ENCODE peak calls at places on chromosomes 4 and X, in seven cellular contexts. One of them, this sample, is unnamed.

GRCh38 chr4:7964459-7964858 is 24.8 kb upstream of the AFAP1 start:
- DNase-seq in tibial nerve: no peak
- DNase-seq in ureter: no peak
- DNase-seq in stimulated activated CD4-positive, alpha-beta T cell treated with anti-CD3 and anti-CD28 coated beads, Interleukin-4, amount 100 ng/mL, for 4 hours: no peak
- DNase-seq in progenitor cell of endocrine pancreas: no peak
- DNase-seq in dermis microvascular lymphatic vessel endothelial cell: no peak
- DNase-seq in small intestine: no peak
- DNase-seq in this sample: no peak

GRCh38 chrX:154602766-154603437 is 16.2 kb downstream of the CTAG1B start:
- DNase-seq in stimulated activated CD4-positive, alpha-beta T cell treated with anti-CD3 and anti-CD28 coated beads, Interleukin-4, amount 100 ng/mL, for 4 hours: no peak
- DNase-seq in dermis microvascular lymphatic vessel endothelial cell: no peak
- DNase-seq in progenitor cell of endocrine pancreas: no peak
- DNase-seq in tibial nerve: no peak
- DNase-seq in ureter: no peak
- DNase-seq in small intestine: no peak
- DNase-seq in this sample: no peak

GRCh38 chr4:187370918-187371317 is 624.7 kb upstream of the ZFP42 start:
- DNase-seq in tibial nerve: no peak
- DNase-seq in ureter: no peak
- DNase-seq in progenitor cell of endocrine pancreas: no peak
- DNase-seq in dermis microvascular lymphatic vessel endothelial cell: no peak
- DNase-seq in stimulated activated CD4-positive, alpha-beta T cell treated with anti-CD3 and anti-CD28 coated beads, Interleukin-4, amount 100 ng/mL, for 4 hours: no peak
- DNase-seq in small intestine: no peak
- DNase-seq in this sample: no peak

GRCh38 chr4:19130836-19131235 is 1109.3 kb upstream of the LCORL start:
- DNase-seq in dermis microvascular lymphatic vessel endothelial cell: no peak
- DNase-seq in small intestine: no peak
- DNase-seq in progenitor cell of endocrine pancreas: no peak
- DNase-seq in stimulated activated CD4-positive, alpha-beta T cell treated with anti-CD3 and anti-CD28 coated beads, Interleukin-4, amount 100 ng/mL, for 4 hours: no peak
- DNase-seq in tibial nerve: no peak
- DNase-seq in ureter: no peak
- DNase-seq in this sample: no peak

GRCh38 chr4:99180367-99181169 is 36.5 kb upstream of the ADH4 start:
- DNase-seq in stimulated activated CD4-positive, alpha-beta T cell treated with anti-CD3 and anti-CD28 coated beads, Interleukin-4, amount 100 ng/mL, for 4 hours: no peak
- DNase-seq in tibial nerve: no peak
- DNase-seq in small intestine: no peak
- DNase-seq in progenitor cell of endocrine pancreas: no peak
- DNase-seq in dermis microvascular lymphatic vessel endothelial cell: no peak
- DNase-seq in ureter: no peak
- DNase-seq in this sample: no peak

GRCh38 chr4:119128125-119128524 is 7.5 kb upstream of the MYOZ2 start:
- DNase-seq in small intestine: no peak
- DNase-seq in ureter: no peak
- DNase-seq in stimulated activated CD4-positive, alpha-beta T cell treated with anti-CD3 and anti-CD28 coated beads, Interleukin-4, amount 100 ng/mL, for 4 hours: no peak
- DNase-seq in dermis microvascular lymphatic vessel endothelial cell: no peak
- DNase-seq in progenitor cell of endocrine pancreas: no peak
- DNase-seq in tibial nerve: no peak
- DNase-seq in this sample: no peak

GRCh38 chr4:150577786-150578185 is 4.2 kb upstream of the MAB21L2 start:
- DNase-seq in tibial nerve: no peak
- DNase-seq in ureter: no peak
- DNase-seq in stimulated activated CD4-positive, alpha-beta T cell treated with anti-CD3 and anti-CD28 coated beads, Interleukin-4, amount 100 ng/mL, for 4 hours: no peak
- DNase-seq in progenitor cell of endocrine pancreas: no peak
- DNase-seq in small intestine: no peak
- DNase-seq in dermis microvascular lymphatic vessel endothelial cell: no peak
- DNase-seq in this sample: no peak

GRCh38 chrX:101276238-101276637 is 14.9 kb downstream of the TAF7L start:
- DNase-seq in ureter: no peak
- DNase-seq in tibial nerve: no peak
- DNase-seq in small intestine: no peak
- DNase-seq in dermis microvascular lymphatic vessel endothelial cell: no peak
- DNase-seq in stimulated activated CD4-positive, alpha-beta T cell treated with anti-CD3 and anti-CD28 coated beads, Interleukin-4, amount 100 ng/mL, for 4 hours: no peak
- DNase-seq in progenitor cell of endocrine pancreas: no peak
- DNase-seq in this sample: no peak

GRCh38 chrX:115560978-115561604 is at the start of gene PLS3:
- DNase-seq in tibial nerve: peak
- DNase-seq in progenitor cell of endocrine pancreas: peak
- DNase-seq in dermis microvascular lymphatic vessel endothelial cell: peak
- DNase-seq in small intestine: peak
- DNase-seq in ureter: peak
- DNase-seq in stimulated activated CD4-positive, alpha-beta T cell treated with anti-CD3 and anti-CD28 coated beads, Interleukin-4, amount 100 ng/mL, for 4 hours: no peak
- DNase-seq in this sample: peak

GRCh38 chrX:107894038-107894437 is 68.4 kb downstream of the MID2 start:
- DNase-seq in small intestine: peak
- DNase-seq in stimulated activated CD4-positive, alpha-beta T cell treated with anti-CD3 and anti-CD28 coated beads, Interleukin-4, amount 100 ng/mL, for 4 hours: no peak
- DNase-seq in progenitor cell of endocrine pancreas: no peak
- DNase-seq in dermis microvascular lymphatic vessel endothelial cell: peak
- DNase-seq in ureter: no peak
- DNase-seq in tibial nerve: no peak
- DNase-seq in this sample: no peak

GRCh38 chr4:4803216-4803903 is 56.1 kb upstream of the MSX1 start:
- DNase-seq in stimulated activated CD4-positive, alpha-beta T cell treated with anti-CD3 and anti-CD28 coated beads, Interleukin-4, amount 100 ng/mL, for 4 hours: no peak
- DNase-seq in tibial nerve: no peak
- DNase-seq in ureter: no peak
- DNase-seq in small intestine: no peak
- DNase-seq in progenitor cell of endocrine pancreas: no peak
- DNase-seq in dermis microvascular lymphatic vessel endothelial cell: no peak
- DNase-seq in this sample: no peak

GRCh38 chr4:10942166-10942565 is 257.6 kb upstream of the CLNK start:
- DNase-seq in tibial nerve: no peak
- DNase-seq in progenitor cell of endocrine pancreas: no peak
- DNase-seq in dermis microvascular lymphatic vessel endothelial cell: no peak
- DNase-seq in stimulated activated CD4-positive, alpha-beta T cell treated with anti-CD3 and anti-CD28 coated beads, Interleukin-4, amount 100 ng/mL, for 4 hours: no peak
- DNase-seq in ureter: no peak
- DNase-seq in small intestine: no peak
- DNase-seq in this sample: no peak

GRCh38 chr4:29467044-29467717 is 1253.0 kb upstream of the PCDH7 start:
- DNase-seq in small intestine: no peak
- DNase-seq in ureter: no peak
- DNase-seq in tibial nerve: no peak
- DNase-seq in progenitor cell of endocrine pancreas: no peak
- DNase-seq in stimulated activated CD4-positive, alpha-beta T cell treated with anti-CD3 and anti-CD28 coated beads, Interleukin-4, amount 100 ng/mL, for 4 hours: no peak
- DNase-seq in dermis microvascular lymphatic vessel endothelial cell: no peak
- DNase-seq in this sample: no peak

GRCh38 chr4:55255171-55255570 is 90.9 kb upstream of the SRD5A3 start:
- DNase-seq in dermis microvascular lymphatic vessel endothelial cell: no peak
- DNase-seq in progenitor cell of endocrine pancreas: no peak
- DNase-seq in ureter: no peak
- DNase-seq in small intestine: no peak
- DNase-seq in stimulated activated CD4-positive, alpha-beta T cell treated with anti-CD3 and anti-CD28 coated beads, Interleukin-4, amount 100 ng/mL, for 4 hours: no peak
- DNase-seq in tibial nerve: no peak
- DNase-seq in this sample: no peak

GRCh38 chr4:31539279-31540074 is 819.3 kb downstream of the PCDH7 start:
- DNase-seq in progenitor cell of endocrine pancreas: no peak
- DNase-seq in stimulated activated CD4-positive, alpha-beta T cell treated with anti-CD3 and anti-CD28 coated beads, Interleukin-4, amount 100 ng/mL, for 4 hours: no peak
- DNase-seq in dermis microvascular lymphatic vessel endothelial cell: no peak
- DNase-seq in ureter: no peak
- DNase-seq in small intestine: no peak
- DNase-seq in tibial nerve: no peak
- DNase-seq in this sample: no peak

GRCh38 chr4:6441202-6441582 is 31.2 kb downstream of the PPP2R2C start:
- DNase-seq in ureter: no peak
- DNase-seq in dermis microvascular lymphatic vessel endothelial cell: no peak
- DNase-seq in small intestine: no peak
- DNase-seq in stimulated activated CD4-positive, alpha-beta T cell treated with anti-CD3 and anti-CD28 coated beads, Interleukin-4, amount 100 ng/mL, for 4 hours: no peak
- DNase-seq in progenitor cell of endocrine pancreas: no peak
- DNase-seq in tibial nerve: no peak
- DNase-seq in this sample: no peak

GRCh38 chr4:48175328-48175727 is 41.3 kb upstream of the TXK start:
- DNase-seq in small intestine: no peak
- DNase-seq in stimulated activated CD4-positive, alpha-beta T cell treated with anti-CD3 and anti-CD28 coated beads, Interleukin-4, amount 100 ng/mL, for 4 hours: no peak
- DNase-seq in tibial nerve: no peak
- DNase-seq in ureter: no peak
- DNase-seq in dermis microvascular lymphatic vessel endothelial cell: no peak
- DNase-seq in progenitor cell of endocrine pancreas: no peak
- DNase-seq in this sample: no peak

GRCh38 chr4:176193898-176194297 is 1.5 kb downstream of the SPATA4 start:
- DNase-seq in stimulated activated CD4-positive, alpha-beta T cell treated with anti-CD3 and anti-CD28 coated beads, Interleukin-4, amount 100 ng/mL, for 4 hours: peak
- DNase-seq in progenitor cell of endocrine pancreas: no peak
- DNase-seq in dermis microvascular lymphatic vessel endothelial cell: no peak
- DNase-seq in small intestine: peak
- DNase-seq in ureter: no peak
- DNase-seq in tibial nerve: no peak
- DNase-seq in this sample: no peak

GRCh38 chrX:2691543-2692220 is 587 bp downstream of the CD99 start:
- DNase-seq in progenitor cell of endocrine pancreas: no peak
- DNase-seq in stimulated activated CD4-positive, alpha-beta T cell treated with anti-CD3 and anti-CD28 coated beads, Interleukin-4, amount 100 ng/mL, for 4 hours: peak
- DNase-seq in ureter: peak
- DNase-seq in small intestine: no peak
- DNase-seq in dermis microvascular lymphatic vessel endothelial cell: no peak
- DNase-seq in tibial nerve: peak
- DNase-seq in this sample: peak

GRCh38 chr4:7857238-7857701 is 82.4 kb downstream of the AFAP1 start:
- DNase-seq in ureter: no peak
- DNase-seq in small intestine: no peak
- DNase-seq in tibial nerve: no peak
- DNase-seq in progenitor cell of endocrine pancreas: no peak
- DNase-seq in stimulated activated CD4-positive, alpha-beta T cell treated with anti-CD3 and anti-CD28 coated beads, Interleukin-4, amount 100 ng/mL, for 4 hours: no peak
- DNase-seq in dermis microvascular lymphatic vessel endothelial cell: no peak
- DNase-seq in this sample: no peak

GRCh38 chr4:81472249-81473085 is 760 bp upstream of the RASGEF1B start:
- DNase-seq in small intestine: no peak
- DNase-seq in ureter: no peak
- DNase-seq in tibial nerve: no peak
- DNase-seq in progenitor cell of endocrine pancreas: no peak
- DNase-seq in dermis microvascular lymphatic vessel endothelial cell: no peak
- DNase-seq in stimulated activated CD4-positive, alpha-beta T cell treated with anti-CD3 and anti-CD28 coated beads, Interleukin-4, amount 100 ng/mL, for 4 hours: peak
- DNase-seq in this sample: peak

GRCh38 chr4:139738846-139739613 is 73.4 kb downstream of the MGST2 start:
- DNase-seq in ureter: no peak
- DNase-seq in dermis microvascular lymphatic vessel endothelial cell: no peak
- DNase-seq in small intestine: no peak
- DNase-seq in stimulated activated CD4-positive, alpha-beta T cell treated with anti-CD3 and anti-CD28 coated beads, Interleukin-4, amount 100 ng/mL, for 4 hours: no peak
- DNase-seq in tibial nerve: no peak
- DNase-seq in progenitor cell of endocrine pancreas: no peak
- DNase-seq in this sample: no peak

GRCh38 chr4:17780461-17781071 is 855 bp downstream of the FAM184B start:
- DNase-seq in progenitor cell of endocrine pancreas: no peak
- DNase-seq in stimulated activated CD4-positive, alpha-beta T cell treated with anti-CD3 and anti-CD28 coated beads, Interleukin-4, amount 100 ng/mL, for 4 hours: no peak
- DNase-seq in dermis microvascular lymphatic vessel endothelial cell: no peak
- DNase-seq in ureter: no peak
- DNase-seq in tibial nerve: no peak
- DNase-seq in small intestine: no peak
- DNase-seq in this sample: no peak

GRCh38 chr4:140092094-140092820 is 61.7 kb downstream of the MAML3 start:
- DNase-seq in progenitor cell of endocrine pancreas: no peak
- DNase-seq in dermis microvascular lymphatic vessel endothelial cell: peak
- DNase-seq in small intestine: peak
- DNase-seq in tibial nerve: no peak
- DNase-seq in ureter: no peak
- DNase-seq in stimulated activated CD4-positive, alpha-beta T cell treated with anti-CD3 and anti-CD28 coated beads, Interleukin-4, amount 100 ng/mL, for 4 hours: no peak
- DNase-seq in this sample: peak

GRCh38 chrX:149372861-149373260 is 132.2 kb downstream of the IDS start:
- DNase-seq in stimulated activated CD4-positive, alpha-beta T cell treated with anti-CD3 and anti-CD28 coated beads, Interleukin-4, amount 100 ng/mL, for 4 hours: no peak
- DNase-seq in dermis microvascular lymphatic vessel endothelial cell: no peak
- DNase-seq in small intestine: no peak
- DNase-seq in tibial nerve: no peak
- DNase-seq in ureter: no peak
- DNase-seq in progenitor cell of endocrine pancreas: no peak
- DNase-seq in this sample: no peak

GRCh38 chrX:78029663-78030062 is 60.2 kb upstream of the PGAM4 start:
- DNase-seq in small intestine: peak
- DNase-seq in ureter: no peak
- DNase-seq in tibial nerve: no peak
- DNase-seq in progenitor cell of endocrine pancreas: no peak
- DNase-seq in stimulated activated CD4-positive, alpha-beta T cell treated with anti-CD3 and anti-CD28 coated beads, Interleukin-4, amount 100 ng/mL, for 4 hours: no peak
- DNase-seq in dermis microvascular lymphatic vessel endothelial cell: peak
- DNase-seq in this sample: no peak

GRCh38 chr4:114600066-114600552 is 1.5 kb downstream of the UGT8 start:
- DNase-seq in ureter: no peak
- DNase-seq in small intestine: no peak
- DNase-seq in stimulated activated CD4-positive, alpha-beta T cell treated with anti-CD3 and anti-CD28 coated beads, Interleukin-4, amount 100 ng/mL, for 4 hours: no peak
- DNase-seq in tibial nerve: no peak
- DNase-seq in dermis microvascular lymphatic vessel endothelial cell: no peak
- DNase-seq in progenitor cell of endocrine pancreas: no peak
- DNase-seq in this sample: no peak

GRCh38 chrX:129572422-129572821 is 32.4 kb downstream of the OCRL start:
- DNase-seq in small intestine: no peak
- DNase-seq in ureter: no peak
- DNase-seq in stimulated activated CD4-positive, alpha-beta T cell treated with anti-CD3 and anti-CD28 coated beads, Interleukin-4, amount 100 ng/mL, for 4 hours: no peak
- DNase-seq in tibial nerve: no peak
- DNase-seq in progenitor cell of endocrine pancreas: no peak
- DNase-seq in dermis microvascular lymphatic vessel endothelial cell: no peak
- DNase-seq in this sample: no peak

GRCh38 chrX:84501798-84502628 is at the start of gene HDX:
- DNase-seq in progenitor cell of endocrine pancreas: peak
- DNase-seq in small intestine: peak
- DNase-seq in ureter: peak
- DNase-seq in stimulated activated CD4-positive, alpha-beta T cell treated with anti-CD3 and anti-CD28 coated beads, Interleukin-4, amount 100 ng/mL, for 4 hours: peak
- DNase-seq in dermis microvascular lymphatic vessel endothelial cell: peak
- DNase-seq in tibial nerve: peak
- DNase-seq in this sample: peak

GRCh38 chrX:119753639-119754257 is 4.6 kb upstream of the SOWAHD start:
- DNase-seq in small intestine: peak
- DNase-seq in ureter: no peak
- DNase-seq in dermis microvascular lymphatic vessel endothelial cell: peak
- DNase-seq in tibial nerve: no peak
- DNase-seq in progenitor cell of endocrine pancreas: no peak
- DNase-seq in stimulated activated CD4-positive, alpha-beta T cell treated with anti-CD3 and anti-CD28 coated beads, Interleukin-4, amount 100 ng/mL, for 4 hours: no peak
- DNase-seq in this sample: peak

GRCh38 chr4:150789864-150790263 is 207.9 kb downstream of the MAB21L2 start:
- DNase-seq in small intestine: no peak
- DNase-seq in dermis microvascular lymphatic vessel endothelial cell: no peak
- DNase-seq in progenitor cell of endocrine pancreas: no peak
- DNase-seq in tibial nerve: no peak
- DNase-seq in stimulated activated CD4-positive, alpha-beta T cell treated with anti-CD3 and anti-CD28 coated beads, Interleukin-4, amount 100 ng/mL, for 4 hours: no peak
- DNase-seq in ureter: no peak
- DNase-seq in this sample: no peak

GRCh38 chrX:13023526-13024469 is 20.6 kb downstream of the FAM9C start:
- DNase-seq in dermis microvascular lymphatic vessel endothelial cell: no peak
- DNase-seq in small intestine: peak
- DNase-seq in progenitor cell of endocrine pancreas: no peak
- DNase-seq in stimulated activated CD4-positive, alpha-beta T cell treated with anti-CD3 and anti-CD28 coated beads, Interleukin-4, amount 100 ng/mL, for 4 hours: no peak
- DNase-seq in ureter: no peak
- DNase-seq in tibial nerve: no peak
- DNase-seq in this sample: no peak

GRCh38 chr4:162201673-162202072 is 37.9 kb upstream of the FSTL5 start:
- DNase-seq in stimulated activated CD4-positive, alpha-beta T cell treated with anti-CD3 and anti-CD28 coated beads, Interleukin-4, amount 100 ng/mL, for 4 hours: no peak
- DNase-seq in small intestine: no peak
- DNase-seq in ureter: no peak
- DNase-seq in tibial nerve: no peak
- DNase-seq in progenitor cell of endocrine pancreas: no peak
- DNase-seq in dermis microvascular lymphatic vessel endothelial cell: no peak
- DNase-seq in this sample: no peak

This sample was measured in left lung.